ENCODE peak calls at places on chromosomes 2 and 18, in nine cellular contexts. E is breast epithelium; O is A549; R is fibroblast of lung; B is body of pancreas; K is trophoblast cell; S is CD4-positive, CD25-positive, alpha-beta regulatory T cell; C is tibial nerve; F is CD8-positive, alpha-beta T cell. P is an unnamed sample. For H3K9me3 and H3K4me1, the result is how much of the 10 kb centered on the place peaks cover.

GRCh38 chr2:181320638-181321037 is 136.5 kb upstream of the ITGA4 start:
- DNase-seq in B (no peak), O (no peak), E (no peak), K (no peak), R (no peak), F (no peak), C (no peak), S (no peak), P (no peak)

GRCh38 chr2:6325616-6326015 is 540.1 kb downstream of the CMPK2 start:
- DNase-seq in O (no peak), K (no peak), E (no peak), B (no peak), R (no peak), C (no peak), S (no peak), F (no peak), P (no peak)

GRCh38 chr2:138030459-138030858 is 66.2 kb downstream of the HNMT start:
- DNase-seq in O (no peak), B (no peak), F (no peak), R (no peak), S (no peak), E (no peak), C (no peak), K (no peak), P (no peak)

GRCh38 chr2:81767173-81767720 is 1462.7 kb upstream of the LRRTM1 start:
- DNase-seq in K (no peak), E (no peak), R (peak), C (no peak), F (no peak), B (no peak), S (no peak), O (no peak), P (no peak)

GRCh38 chr2:112343827-112344585 is 68.6 kb downstream of the ZC3H6 start:
- DNase-seq in E (no peak), B (no peak), S (no peak), O (no peak), K (no peak), F (no peak), R (no peak), C (no peak), P (no peak)

GRCh38 chr2:8479298-8479697 is 202.6 kb upstream of the ID2 start:
- DNase-seq in O (no peak), K (peak), B (no peak), E (no peak), F (no peak), R (no peak), S (no peak), C (no peak), P (no peak)

GRCh38 chr2:50347355-50348044 is 684.4 kb downstream of the NRXN1 start:
- DNase-seq in B (no peak), E (no peak), S (no peak), K (no peak), C (no peak), R (no peak), F (no peak), O (no peak), P (no peak)

GRCh38 chr2:106885981-106886915 is at the start of gene ST6GAL2:
- DNase-seq in O (peak), C (no peak), E (no peak), R (no peak), K (peak), F (no peak), B (no peak), S (no peak), P (no peak)

GRCh38 chr2:239549711-239550265 is 149.0 kb upstream of the HDAC4 start:
- DNase-seq in O (no peak), B (no peak), K (no peak), E (no peak), F (no peak), C (no peak), R (no peak), S (no peak), P (no peak)

GRCh38 chr2:217919781-217920351 is 82.9 kb downstream of the TNS1 start:
- DNase-seq in O (peak), E (peak), C (no peak), R (peak), F (no peak), B (no peak), K (no peak), S (no peak), P (peak)

GRCh38 chr2:120465012-120465700 is 119.2 kb downstream of the INHBB start:
- DNase-seq in O (no peak), B (no peak), K (no peak), R (no peak), S (no peak), C (no peak), E (no peak), F (no peak), P (no peak)

GRCh38 chr18:2513616-2514015 is 57.7 kb downstream of the METTL4 start:
- DNase-seq in K (no peak), E (no peak), R (no peak), S (no peak), B (no peak), O (peak), F (no peak), C (no peak), P (no peak)

GRCh38 chr18:10274327-10274726 is 180.1 kb upstream of the APCDD1 start:
- DNase-seq in S (no peak), E (no peak), K (no peak), F (no peak), O (no peak), B (no peak), R (peak), C (no peak), P (no peak)

GRCh38 chr2:101961287-101962242 is 30.2 kb upstream of the IL1R2 start:
- DNase-seq in B (peak), O (no peak), K (peak), F (no peak), E (peak), S (no peak), C (peak), R (peak), P (peak)

GRCh38 chr2:132678498-132678897 is 8.5 kb upstream of the LYPD1 start:
- DNase-seq in O (no peak), C (no peak), S (no peak), R (no peak), K (no peak), B (no peak), E (no peak), F (no peak), P (no peak)

GRCh38 chr18:10488022-10488421 is 33.6 kb downstream of the APCDD1 start:
- DNase-seq in K (no peak), R (peak), C (no peak), F (no peak), E (no peak), O (no peak), S (no peak), B (no peak), P (no peak)

GRCh38 chr2:8805278-8806045 is 32.0 kb downstream of the KIDINS220 start:
- DNase-seq in B (no peak), O (no peak), F (no peak), C (no peak), K (peak), S (no peak), R (no peak), E (no peak), P (no peak)

GRCh38 chr2:120958623-120959366 is 223.1 kb downstream of the GLI2 start:
- DNase-seq in S (no peak), E (no peak), F (no peak), B (no peak), K (no peak), R (no peak), O (no peak), C (no peak), P (no peak)

GRCh38 chr2:20868377-20868776 is 45.5 kb upstream of the LDAH start:
- DNase-seq in S (no peak), B (no peak), R (no peak), F (peak), E (no peak), O (no peak), C (no peak), K (no peak), P (no peak)

GRCh38 chr2:196337618-196337953 is 166.2 kb upstream of the STK17B start:
- DNase-seq in F (no peak), B (no peak), S (no peak), K (no peak), E (no peak), R (no peak), O (no peak), C (no peak), P (no peak)

GRCh38 chr2:148614024-148614331 is 30.6 kb upstream of the EPC2 start:
- DNase-seq in C (no peak), B (no peak), K (no peak), F (no peak), O (no peak), S (no peak), E (no peak), R (peak), P (no peak)

GRCh38 chr2:224894356-224894755 is 147.9 kb downstream of the DOCK10 start:
- DNase-seq in R (no peak), B (no peak), F (no peak), E (no peak), S (no peak), K (peak), C (no peak), O (no peak), P (no peak)

GRCh38 chr2:70133521-70134348 is 46.5 kb downstream of the PCBP1 start:
- DNase-seq in S (peak), R (no peak), F (no peak), K (peak), B (no peak), C (no peak), E (no peak), O (no peak), P (no peak)

GRCh38 chr2:37173741-37174140 is 14.7 kb downstream of the SULT6B1 start:
- DNase-seq in S (no peak), O (no peak), K (no peak), E (no peak), R (no peak), B (no peak), C (no peak), F (no peak), P (no peak)

GRCh38 chr2:109063326-109063670 is 65.7 kb upstream of the SH3RF3 start:
- DNase-seq in S (no peak), R (no peak), B (no peak), C (no peak), K (no peak), O (no peak), F (no peak), E (no peak), P (peak)

GRCh38 chr2:69116438-69116837 is 103.5 kb downstream of the ANTXR1 start:
- DNase-seq in K (no peak), B (no peak), C (no peak), E (no peak), F (no peak), O (no peak), R (no peak), S (no peak), P (no peak)

GRCh38 chr2:63842149-63843061 is 709 bp downstream of the UGP2 start:
- DNase-seq in S (no peak), F (peak), B (peak), R (peak), O (peak), E (no peak), K (peak), C (peak), P (peak)

GRCh38 chr18:78241535-78242306 is 737.9 kb upstream of the SALL3 start:
- DNase-seq in E (no peak), S (no peak), C (no peak), K (no peak), F (no peak), B (no peak), O (no peak), R (no peak), P (no peak)

GRCh38 chr2:203693242-203693879 is 13.1 kb upstream of the CD28 start:
- DNase-seq in R (no peak), C (no peak), O (no peak), K (no peak), E (no peak), B (no peak), F (no peak), S (no peak), P (no peak)

GRCh38 chr2:41869542-41870256 is 178.1 kb upstream of the PKDCC start:
- DNase-seq in E (peak), C (peak), O (peak), F (peak), B (peak), K (peak), S (peak), R (peak), P (peak)

GRCh38 chr2:96537734-96538486 is 1.4 kb downstream of the ARID5A start:
- DNase-seq in E (no peak), C (no peak), O (no peak), S (peak), B (no peak), F (peak), R (no peak), K (no peak), P (no peak)

GRCh38 chr2:37911296-37911888 is 13.7 kb upstream of the RMDN2 start:
- DNase-seq in E (no peak), C (no peak), F (no peak), S (no peak), B (no peak), R (peak), O (no peak), K (peak), P (no peak)

GRCh38 chr18:49447810-49448745 is 12.4 kb downstream of the DYM start:
- DNase-seq in K (peak), S (peak), R (peak), B (no peak), C (no peak), E (no peak), O (peak), F (peak), P (no peak)

GRCh38 chr18:50644146-50644545 is 84.3 kb downstream of the MAPK4 start:
- DNase-seq in B (no peak), R (no peak), O (no peak), S (no peak), K (no peak), F (no peak), E (no peak), C (no peak), P (no peak)

GRCh38 chr2:159076233-159076632 is 107.8 kb downstream of the TANC1 start:
- DNase-seq in S (no peak), B (no peak), R (peak), E (no peak), C (no peak), F (no peak), K (no peak), O (no peak), P (no peak)

GRCh38 chr2:197633109-197633657 is 42.2 kb downstream of the RFTN2 start:
- DNase-seq in B (no peak), E (no peak), R (no peak), K (no peak), O (no peak), C (no peak), F (no peak), S (no peak), P (no peak)

GRCh38 chr2:9613291-9613690 is 17.5 kb downstream of the YWHAQ start:
- DNase-seq in F (no peak), R (peak), B (no peak), S (no peak), K (no peak), E (no peak), C (no peak), O (no peak), P (no peak)

GRCh38 chr2:162821176-162821575 is 17.4 kb downstream of the KCNH7 start:
- DNase-seq in K (peak), O (peak), R (no peak), E (no peak), S (no peak), F (no peak), B (no peak), C (no peak), P (no peak)

GRCh38 chr2:95298471-95299111 is 1.4 kb downstream of the KCNIP3 start:
- DNase-seq in C (no peak), E (no peak), K (peak), B (no peak), R (no peak), F (no peak), S (no peak), O (no peak), P (no peak)

DNA sequence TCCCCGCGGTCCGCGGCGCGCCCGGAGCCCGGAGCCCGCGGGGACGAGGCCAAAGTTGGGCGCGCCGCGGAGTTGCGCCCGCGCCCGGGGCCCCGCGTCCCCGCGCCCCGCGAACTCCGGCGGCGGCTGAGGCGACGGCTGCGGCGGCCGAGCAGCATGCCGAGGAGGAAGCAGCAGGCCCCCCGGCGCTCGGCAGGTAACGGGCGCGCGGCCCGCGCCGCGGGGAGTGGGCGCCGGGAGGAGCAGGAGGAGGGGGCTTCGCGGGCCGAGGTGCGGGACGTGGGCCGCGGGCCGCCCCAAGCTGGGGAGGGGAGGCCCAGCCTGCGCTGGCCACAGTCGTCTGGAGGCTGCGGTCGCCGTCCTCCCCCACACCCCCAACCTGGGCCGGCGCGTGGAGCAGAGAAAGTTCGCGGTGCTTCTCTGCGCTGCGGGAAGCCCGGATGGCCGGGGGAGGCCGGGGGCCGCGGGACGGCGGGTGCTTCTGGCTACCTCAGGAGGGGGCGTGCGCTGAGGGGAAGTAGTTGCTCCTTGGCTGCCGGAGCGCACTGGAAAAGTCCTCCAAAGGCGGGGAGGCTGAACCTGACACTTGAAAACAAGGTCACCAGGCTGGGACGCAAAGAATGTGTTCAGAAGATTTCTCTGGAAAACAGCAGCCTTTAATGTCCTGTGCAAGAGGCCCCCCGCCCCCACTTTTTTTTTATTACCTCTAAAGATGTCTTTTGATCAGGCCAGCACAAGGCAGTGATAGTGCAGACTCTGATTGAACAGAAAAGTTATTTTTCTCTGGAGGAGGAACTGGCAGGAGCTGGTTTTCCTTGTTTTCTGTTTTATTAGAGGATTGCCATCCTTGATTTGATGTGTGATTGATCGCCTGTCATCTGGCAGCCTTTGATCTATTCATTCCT is 1.4 kb downstream of the TSHZ1 start:
- DNase-seq in F (peak), E (no peak), S (peak), K (peak), C (no peak), O (peak), R (no peak), B (peak), P (peak)
- H3K27ac ChIP-seq in F (peak), E (peak), S (no peak), K (no peak), C (peak), O (peak), R (peak), B (peak), P (peak)

GRCh38 chr2:150276737-150277136 is 210.7 kb downstream of the RND3 start:
- DNase-seq in E (no peak), F (no peak), O (no peak), K (no peak), B (no peak), S (no peak), R (no peak), C (no peak), P (no peak)
- H3K9me3 ChIP-seq in E (under half), F (under half), O (under half), K (under half), B (under half), S (under half), R (under half), C (under half), P (under half)

GRCh38 chr2:150475479-150476212 is 11.8 kb downstream of the RND3 start:
- DNase-seq in E (no peak), F (no peak), K (no peak), C (no peak), R (peak), B (no peak), S (no peak), O (no peak), P (no peak)

GRCh38 chr2:150477347-150477746 is 10.1 kb downstream of the RND3 start:
- DNase-seq in S (no peak), F (no peak), B (no peak), C (no peak), E (no peak), K (no peak), O (no peak), R (peak), P (peak)

GRCh38 chr2:150476213-150476740 is 11.2 kb downstream of the RND3 start:
- DNase-seq in B (no peak), F (no peak), E (no peak), O (no peak), S (no peak), C (no peak), R (peak), K (peak), P (no peak)

GRCh38 chr2:150478206-150478974 is 9.1 kb downstream of the RND3 start:
- DNase-seq in S (no peak), O (no peak), R (peak), K (peak), C (no peak), E (no peak), B (no peak), F (no peak), P (no peak)

GRCh38 chr2:150476809-150477302 is 10.6 kb downstream of the RND3 start:
- DNase-seq in K (no peak), C (no peak), S (no peak), B (no peak), E (no peak), F (no peak), O (no peak), R (peak), P (no peak)
- H3K4me1 ChIP-seq in K (under half), C (under half), S (under half), B (under half), E (under half), F (under half), O (half or more), R (under half), P (under half)

GRCh38 chr2:174965992-174966789 is 39.0 kb downstream of the CHN1 start:
- DNase-seq in E (no peak), S (no peak), O (no peak), B (no peak), R (peak), F (no peak), K (no peak), C (no peak), P (no peak)

GRCh38 chr2:174967086-174967485 is 38.1 kb downstream of the CHN1 start:
- DNase-seq in O (no peak), B (no peak), K (no peak), C (no peak), E (no peak), R (no peak), S (no peak), F (no peak), P (no peak)

GRCh38 chr2:174963437-174964400 is 41.5 kb downstream of the CHN1 start:
- DNase-seq in R (no peak), C (no peak), K (no peak), O (no peak), B (no peak), E (no peak), S (no peak), F (no peak), P (no peak)

GRCh38 chr2:174964404-174964803 is 40.8 kb downstream of the CHN1 start:
- DNase-seq in O (no peak), F (no peak), S (no peak), B (no peak), C (no peak), R (no peak), K (no peak), E (no peak), P (no peak)

DNA sequence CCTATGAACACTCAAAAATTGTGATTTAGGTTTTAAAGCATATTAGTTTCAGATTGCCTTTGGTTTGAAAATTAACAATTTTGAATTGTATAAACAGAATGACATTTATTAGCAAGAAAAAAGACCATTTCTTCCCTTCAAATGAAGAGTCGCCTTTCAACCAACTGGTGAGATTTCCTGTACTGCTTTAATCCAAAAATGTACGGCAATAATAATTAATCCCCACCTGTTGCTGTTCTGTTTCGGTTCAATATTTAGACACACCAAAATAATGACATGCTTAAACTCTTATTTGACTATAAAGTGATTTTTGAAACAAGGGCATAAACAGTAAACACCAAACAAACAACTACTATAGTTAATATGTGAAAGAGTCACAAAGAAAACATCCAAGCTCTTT is 39.6 kb downstream of the CHN1 start:
- DNase-seq in B (no peak), O (no peak), E (no peak), C (no peak), K (no peak), R (no peak), F (no peak), S (no peak), P (no peak)
- H3K27ac ChIP-seq in B (no peak), O (peak), E (no peak), C (no peak), K (no peak), R (peak), F (no peak), S (no peak), P (no peak)

P was measured in right lobe of liver.